ENCODE peak calls at places on chromosomes 3 and 15, in ten cellular contexts. G, C, H, F, D, X, M, V, S and I are unnamed samples.

GRCh38 chr15:58369261-58369699 is 62.5 kb upstream of the LIPC start:
- DNase-seq in M (no peak), H (peak), X (no peak), F (no peak), S (no peak), V (no peak), C (no peak), G (no peak), D (no peak), I (peak)

GRCh38 chr3:27559835-27560234 is 75.7 kb upstream of the SLC4A7 start:
- DNase-seq in X (peak), D (peak), M (no peak), H (peak), G (no peak), V (no peak), S (no peak), C (no peak), F (no peak), I (no peak)

GRCh38 chr3:73499787-73500186 is 125.0 kb downstream of the PDZRN3 start:
- DNase-seq in F (no peak), X (no peak), S (no peak), C (no peak), V (no peak), D (no peak), G (no peak), H (peak), M (no peak), I (no peak)

GRCh38 chr15:100147828-100148227 is 193.9 kb downstream of the ADAMTS17 start:
- DNase-seq in C (no peak), F (no peak), S (no peak), D (no peak), M (no peak), V (no peak), X (no peak), H (no peak), G (no peak), I (no peak)

GRCh38 chr15:71223516-71223915 is 108.2 kb downstream of the THSD4 start:
- DNase-seq in M (no peak), V (no peak), F (no peak), C (no peak), S (no peak), G (no peak), H (peak), D (no peak), X (no peak), I (no peak)

GRCh38 chr3:5201536-5201935 is 14.0 kb downstream of the EDEM1 start:
- DNase-seq in G (no peak), V (no peak), M (no peak), F (no peak), X (no peak), H (no peak), D (no peak), S (no peak), C (no peak), I (no peak)

GRCh38 chr15:23038741-23039150 is 623 bp downstream of the TUBGCP5 start:
- DNase-seq in S (no peak), G (peak), X (peak), M (no peak), V (no peak), H (peak), C (no peak), F (peak), D (no peak), I (no peak)

GRCh38 chr3:142861926-142862325 is 27.0 kb downstream of the PCOLCE2 start:
- DNase-seq in X (no peak), F (no peak), G (no peak), S (no peak), H (no peak), C (no peak), V (no peak), M (no peak), D (no peak), I (no peak)

GRCh38 chr15:40844543-40844981 is 714 bp downstream of the SPINT1 start:
- DNase-seq in F (peak), M (no peak), G (no peak), S (no peak), V (peak), H (peak), C (no peak), D (no peak), X (peak), I (no peak)

GRCh38 chr3:141321109-141321497 is 47.2 kb upstream of the ZBTB38 start:
- DNase-seq in G (peak), S (no peak), X (no peak), V (no peak), M (no peak), H (no peak), F (no peak), C (no peak), D (no peak), I (no peak)

GRCh38 chr15:89364741-89365450 is 30.3 kb upstream of the POLG start:
- DNase-seq in C (no peak), S (no peak), H (no peak), G (no peak), D (no peak), F (no peak), M (no peak), V (no peak), X (no peak), I (no peak)

GRCh38 chr15:91258436-91258779 is 158.4 kb downstream of the SV2B start:
- DNase-seq in C (no peak), M (no peak), H (no peak), X (peak), S (no peak), D (no peak), V (no peak), G (no peak), F (no peak), I (no peak)

GRCh38 chr3:48558446-48559134 is 2.0 kb upstream of the PFKFB4 start:
- DNase-seq in S (no peak), X (no peak), H (peak), F (peak), G (no peak), C (no peak), D (no peak), M (no peak), V (no peak), I (no peak)

GRCh38 chr15:67024998-67025368 is 40.4 kb upstream of the SMAD3 start:
- DNase-seq in H (no peak), F (no peak), X (no peak), G (no peak), D (no peak), C (no peak), V (no peak), M (no peak), S (no peak), I (no peak)

GRCh38 chr15:45710657-45711056 is 75.8 kb downstream of the SQOR start:
- DNase-seq in M (peak), V (no peak), S (no peak), D (no peak), C (no peak), F (peak), X (no peak), G (no peak), H (no peak), I (no peak)

GRCh38 chr3:76656531-76657070 is 383.3 kb upstream of the ROBO2 start:
- DNase-seq in S (no peak), C (no peak), V (no peak), G (no peak), M (no peak), H (no peak), X (no peak), D (no peak), F (no peak), I (no peak)